ENCODE peak calls at places on chromosome 5, in eight cellular contexts. One of them, this sample, is unnamed.

GRCh38 chr5:61330341-61330878 is 1.6 kb upstream of the ZSWIM6 start:
- DNase-seq in astrocyte of the spinal cord: peak
- DNase-seq in HTR-8/SVneo: no peak
- DNase-seq in B cell: peak
- DNase-seq in EL: peak
- DNase-seq in HuH-7: peak
- DNase-seq in activated CD4-positive, alpha-beta T cell treated with anti-CD3 and anti-CD28 coated beads, Interleukin-2, amount 50 U/mL, for 1 hour: no peak
- DNase-seq in C1 segment of cervical spinal cord: no peak
- DNase-seq in this sample: peak

GRCh38 chr5:68505917-68506860 is 290.6 kb downstream of the PIK3R1 start:
- DNase-seq in astrocyte of the spinal cord: peak
- DNase-seq in EL: peak
- DNase-seq in B cell: no peak
- DNase-seq in HuH-7: peak
- DNase-seq in C1 segment of cervical spinal cord: no peak
- DNase-seq in activated CD4-positive, alpha-beta T cell treated with anti-CD3 and anti-CD28 coated beads, Interleukin-2, amount 50 U/mL, for 1 hour: no peak
- DNase-seq in HTR-8/SVneo: no peak
- DNase-seq in this sample: peak

GRCh38 chr5:136051486-136052220 is 22.9 kb downstream of the TGFBI start:
- DNase-seq in astrocyte of the spinal cord: no peak
- DNase-seq in EL: no peak
- DNase-seq in B cell: no peak
- DNase-seq in HuH-7: no peak
- DNase-seq in HTR-8/SVneo: no peak
- DNase-seq in C1 segment of cervical spinal cord: no peak
- DNase-seq in activated CD4-positive, alpha-beta T cell treated with anti-CD3 and anti-CD28 coated beads, Interleukin-2, amount 50 U/mL, for 1 hour: no peak
- DNase-seq in this sample: no peak

GRCh38 chr5:171680485-171680884 is 105.1 kb upstream of the SMIM23 start:
- DNase-seq in HTR-8/SVneo: no peak
- DNase-seq in C1 segment of cervical spinal cord: no peak
- DNase-seq in HuH-7: no peak
- DNase-seq in activated CD4-positive, alpha-beta T cell treated with anti-CD3 and anti-CD28 coated beads, Interleukin-2, amount 50 U/mL, for 1 hour: no peak
- DNase-seq in astrocyte of the spinal cord: no peak
- DNase-seq in EL: no peak
- DNase-seq in B cell: no peak
- DNase-seq in this sample: no peak

GRCh38 chr5:57989378-57989777 is 470.5 kb downstream of the PLK2 start:
- DNase-seq in B cell: no peak
- DNase-seq in C1 segment of cervical spinal cord: no peak
- DNase-seq in activated CD4-positive, alpha-beta T cell treated with anti-CD3 and anti-CD28 coated beads, Interleukin-2, amount 50 U/mL, for 1 hour: no peak
- DNase-seq in astrocyte of the spinal cord: peak
- DNase-seq in EL: peak
- DNase-seq in HuH-7: no peak
- DNase-seq in HTR-8/SVneo: no peak
- DNase-seq in this sample: peak

GRCh38 chr5:15695171-15695676 is 195.2 kb downstream of the FBXL7 start:
- DNase-seq in C1 segment of cervical spinal cord: no peak
- DNase-seq in B cell: no peak
- DNase-seq in EL: peak
- DNase-seq in activated CD4-positive, alpha-beta T cell treated with anti-CD3 and anti-CD28 coated beads, Interleukin-2, amount 50 U/mL, for 1 hour: no peak
- DNase-seq in HTR-8/SVneo: peak
- DNase-seq in astrocyte of the spinal cord: peak
- DNase-seq in HuH-7: no peak
- DNase-seq in this sample: peak

GRCh38 chr5:61280766-61281427 is 51.2 kb upstream of the ZSWIM6 start:
- DNase-seq in HTR-8/SVneo: no peak
- DNase-seq in C1 segment of cervical spinal cord: no peak
- DNase-seq in B cell: no peak
- DNase-seq in astrocyte of the spinal cord: no peak
- DNase-seq in activated CD4-positive, alpha-beta T cell treated with anti-CD3 and anti-CD28 coated beads, Interleukin-2, amount 50 U/mL, for 1 hour: no peak
- DNase-seq in EL: peak
- DNase-seq in HuH-7: no peak
- DNase-seq in this sample: peak

GRCh38 chr5:135190345-135191083 is 156.5 kb upstream of the PITX1 start:
- DNase-seq in astrocyte of the spinal cord: no peak
- DNase-seq in activated CD4-positive, alpha-beta T cell treated with anti-CD3 and anti-CD28 coated beads, Interleukin-2, amount 50 U/mL, for 1 hour: no peak
- DNase-seq in C1 segment of cervical spinal cord: no peak
- DNase-seq in B cell: no peak
- DNase-seq in HuH-7: no peak
- DNase-seq in HTR-8/SVneo: no peak
- DNase-seq in EL: no peak
- DNase-seq in this sample: no peak

GRCh38 chr5:91118802-91119201 is 264.3 kb downstream of the ARRDC3 start:
- DNase-seq in B cell: no peak
- DNase-seq in astrocyte of the spinal cord: no peak
- DNase-seq in HuH-7: no peak
- DNase-seq in EL: no peak
- DNase-seq in activated CD4-positive, alpha-beta T cell treated with anti-CD3 and anti-CD28 coated beads, Interleukin-2, amount 50 U/mL, for 1 hour: no peak
- DNase-seq in C1 segment of cervical spinal cord: no peak
- DNase-seq in HTR-8/SVneo: no peak
- DNase-seq in this sample: no peak

GRCh38 chr5:52989025-52989780 is at the start of gene ITGA2:
- DNase-seq in activated CD4-positive, alpha-beta T cell treated with anti-CD3 and anti-CD28 coated beads, Interleukin-2, amount 50 U/mL, for 1 hour: peak
- DNase-seq in HTR-8/SVneo: peak
- DNase-seq in EL: peak
- DNase-seq in B cell: peak
- DNase-seq in C1 segment of cervical spinal cord: no peak
- DNase-seq in astrocyte of the spinal cord: peak
- DNase-seq in HuH-7: peak
- DNase-seq in this sample: peak

GRCh38 chr5:170571331-170571731 is 67.5 kb downstream of the KCNIP1 start:
- DNase-seq in astrocyte of the spinal cord: peak
- DNase-seq in EL: peak
- DNase-seq in B cell: no peak
- DNase-seq in C1 segment of cervical spinal cord: no peak
- DNase-seq in HTR-8/SVneo: peak
- DNase-seq in HuH-7: no peak
- DNase-seq in activated CD4-positive, alpha-beta T cell treated with anti-CD3 and anti-CD28 coated beads, Interleukin-2, amount 50 U/mL, for 1 hour: no peak
- DNase-seq in this sample: peak

GRCh38 chr5:150053695-150054392 is 32.5 kb downstream of the CSF1R start:
- DNase-seq in EL: no peak
- DNase-seq in B cell: no peak
- DNase-seq in activated CD4-positive, alpha-beta T cell treated with anti-CD3 and anti-CD28 coated beads, Interleukin-2, amount 50 U/mL, for 1 hour: no peak
- DNase-seq in HTR-8/SVneo: no peak
- DNase-seq in astrocyte of the spinal cord: no peak
- DNase-seq in HuH-7: no peak
- DNase-seq in C1 segment of cervical spinal cord: no peak
- DNase-seq in this sample: no peak

GRCh38 chr5:180869587-180869986 is 8.5 kb upstream of the ZFP62 start:
- DNase-seq in activated CD4-positive, alpha-beta T cell treated with anti-CD3 and anti-CD28 coated beads, Interleukin-2, amount 50 U/mL, for 1 hour: no peak
- DNase-seq in C1 segment of cervical spinal cord: no peak
- DNase-seq in HTR-8/SVneo: no peak
- DNase-seq in EL: no peak
- DNase-seq in HuH-7: no peak
- DNase-seq in B cell: no peak
- DNase-seq in astrocyte of the spinal cord: no peak
- DNase-seq in this sample: no peak

GRCh38 chr5:89351232-89351631 is 468.2 kb upstream of the MEF2C start:
- DNase-seq in HTR-8/SVneo: no peak
- DNase-seq in activated CD4-positive, alpha-beta T cell treated with anti-CD3 and anti-CD28 coated beads, Interleukin-2, amount 50 U/mL, for 1 hour: no peak
- DNase-seq in astrocyte of the spinal cord: peak
- DNase-seq in C1 segment of cervical spinal cord: no peak
- DNase-seq in B cell: no peak
- DNase-seq in EL: peak
- DNase-seq in HuH-7: no peak
- DNase-seq in this sample: peak

GRCh38 chr5:115267617-115268016 is 4.9 kb upstream of the PGGT1B start:
- DNase-seq in B cell: no peak
- DNase-seq in activated CD4-positive, alpha-beta T cell treated with anti-CD3 and anti-CD28 coated beads, Interleukin-2, amount 50 U/mL, for 1 hour: no peak
- DNase-seq in EL: peak
- DNase-seq in C1 segment of cervical spinal cord: no peak
- DNase-seq in astrocyte of the spinal cord: peak
- DNase-seq in HTR-8/SVneo: no peak
- DNase-seq in HuH-7: no peak
- DNase-seq in this sample: peak

GRCh38 chr5:172179032-172179989 is 8.7 kb downstream of the STK10 start:
- DNase-seq in C1 segment of cervical spinal cord: no peak
- DNase-seq in B cell: peak
- DNase-seq in astrocyte of the spinal cord: peak
- DNase-seq in activated CD4-positive, alpha-beta T cell treated with anti-CD3 and anti-CD28 coated beads, Interleukin-2, amount 50 U/mL, for 1 hour: peak
- DNase-seq in HuH-7: no peak
- DNase-seq in HTR-8/SVneo: peak
- DNase-seq in EL: peak
- DNase-seq in this sample: peak

GRCh38 chr5:171893290-171893890 is 107.8 kb downstream of the SMIM23 start:
- DNase-seq in HuH-7: no peak
- DNase-seq in B cell: no peak
- DNase-seq in C1 segment of cervical spinal cord: no peak
- DNase-seq in activated CD4-positive, alpha-beta T cell treated with anti-CD3 and anti-CD28 coated beads, Interleukin-2, amount 50 U/mL, for 1 hour: no peak
- DNase-seq in HTR-8/SVneo: no peak
- DNase-seq in astrocyte of the spinal cord: peak
- DNase-seq in EL: peak
- DNase-seq in this sample: peak

GRCh38 chr5:139105621-139106071 is 92.5 kb downstream of the SIL1 start:
- DNase-seq in HuH-7: no peak
- DNase-seq in C1 segment of cervical spinal cord: no peak
- DNase-seq in HTR-8/SVneo: no peak
- DNase-seq in EL: no peak
- DNase-seq in B cell: no peak
- DNase-seq in activated CD4-positive, alpha-beta T cell treated with anti-CD3 and anti-CD28 coated beads, Interleukin-2, amount 50 U/mL, for 1 hour: no peak
- DNase-seq in astrocyte of the spinal cord: no peak
- DNase-seq in this sample: no peak

GRCh38 chr5:100723229-100723628 is 179.9 kb downstream of the ST8SIA4 start:
- DNase-seq in EL: no peak
- DNase-seq in astrocyte of the spinal cord: no peak
- DNase-seq in C1 segment of cervical spinal cord: no peak
- DNase-seq in B cell: no peak
- DNase-seq in HTR-8/SVneo: no peak
- DNase-seq in HuH-7: no peak
- DNase-seq in activated CD4-positive, alpha-beta T cell treated with anti-CD3 and anti-CD28 coated beads, Interleukin-2, amount 50 U/mL, for 1 hour: no peak
- DNase-seq in this sample: no peak

GRCh38 chr5:181224390-181225234 is 1.5 kb downstream of the TRIM41 start:
- DNase-seq in activated CD4-positive, alpha-beta T cell treated with anti-CD3 and anti-CD28 coated beads, Interleukin-2, amount 50 U/mL, for 1 hour: peak
- DNase-seq in B cell: peak
- DNase-seq in astrocyte of the spinal cord: no peak
- DNase-seq in EL: no peak
- DNase-seq in C1 segment of cervical spinal cord: no peak
- DNase-seq in HuH-7: no peak
- DNase-seq in HTR-8/SVneo: no peak
- DNase-seq in this sample: no peak

GRCh38 chr5:113234546-113234945 is 200.2 kb downstream of the TSSK1B start:
- DNase-seq in HTR-8/SVneo: no peak
- DNase-seq in EL: no peak
- DNase-seq in B cell: no peak
- DNase-seq in astrocyte of the spinal cord: no peak
- DNase-seq in activated CD4-positive, alpha-beta T cell treated with anti-CD3 and anti-CD28 coated beads, Interleukin-2, amount 50 U/mL, for 1 hour: no peak
- DNase-seq in C1 segment of cervical spinal cord: no peak
- DNase-seq in HuH-7: no peak
- DNase-seq in this sample: no peak